ENCODE peak calls at places on chromosomes 2 and 18, in ten cellular contexts. W is progenitor cell of endocrine pancreas, Z is fibroblast of mammary gland, R is MCF 10A, M is right lobe of liver, K is lower lobe of right lung, C is AG09309, Y is pancreas, G is Caco-2, D is esophagus muscularis mucosa. F is an unnamed sample.
A peak's percentile ranks its signal among the peaks of the same experiment; 100 is the strongest.

GRCh38 chr18:35201502-35201901 is 39.3 kb upstream of the ZNF397 start:
- DNase-seq in G (no peak), C (no peak), R (no peak), D (no peak), K (no peak), Y (no peak), W (no peak), Z (no peak), M (no peak), F (no peak)

GRCh38 chr2:206700141-206700540 is 18.1 kb downstream of the DYTN start:
- DNase-seq in Z (peak; percentile 23), D (no peak), C (no peak), W (no peak), G (no peak), Y (no peak), R (peak; percentile 10), K (no peak), M (no peak), F (peak; percentile 18)

GRCh38 chr2:237685408-237685807 is 58.0 kb downstream of the LRRFIP1 start:
- DNase-seq in C (no peak), R (peak; percentile 44), D (no peak), Y (no peak), G (no peak), M (no peak), Z (peak; percentile 61), W (no peak), K (no peak), F (no peak)

GRCh38 chr2:201185863-201186262 is 2.9 kb downstream of the CASP10 start:
- DNase-seq in W (no peak), K (no peak), C (no peak), R (no peak), Y (no peak), M (no peak), Z (no peak), G (no peak), D (no peak), F (no peak)

GRCh38 chr2:231715988-231716616 is 7.8 kb downstream of the PTMA start:
- DNase-seq in D (no peak), Z (peak; percentile 36), G (peak; percentile 41), R (no peak), C (no peak), W (no peak), K (no peak), Y (peak; percentile 69), M (no peak), F (no peak)

GRCh38 chr2:134399096-134399495 is 145.2 kb downstream of the MGAT5 start:
- DNase-seq in R (peak; percentile 57), D (no peak), G (no peak), K (no peak), M (no peak), W (no peak), Y (no peak), C (no peak), Z (peak; percentile 31), F (peak; percentile 25)

GRCh38 chr2:216343221-216343985 is 28.9 kb downstream of the MARCHF4 start:
- DNase-seq in C (no peak), K (no peak), R (no peak), W (no peak), Z (peak; percentile 22), M (no peak), G (no peak), Y (no peak), D (peak; percentile 70), F (no peak)

GRCh38 chr2:12008425-12009061 is 262.1 kb downstream of the LPIN1 start:
- DNase-seq in D (no peak), R (no peak), Z (peak; percentile 21), M (no peak), K (no peak), W (no peak), Y (no peak), C (no peak), G (no peak), F (no peak)

GRCh38 chr2:223586261-223586660 is 15.9 kb downstream of the SCG2 start:
- DNase-seq in K (no peak), C (peak; percentile 78), D (no peak), G (no peak), R (peak; percentile 66), Y (no peak), M (no peak), W (no peak), Z (peak; percentile 93), F (peak; percentile 92)

GRCh38 chr2:9552491-9553178 is 3.0 kb downstream of the ADAM17 start:
- DNase-seq in K (no peak), M (no peak), G (no peak), D (no peak), Z (peak; percentile 85), W (no peak), Y (no peak), R (peak; percentile 87), C (peak; percentile 61), F (peak; percentile 89)

GRCh38 chr2:9984217-9984739 is 32.8 kb downstream of the GRHL1 start:
- DNase-seq in D (no peak), Y (no peak), W (no peak), G (no peak), Z (peak; percentile 67), K (no peak), R (peak; percentile 62), C (no peak), M (no peak), F (peak; percentile 61)

GRCh38 chr2:136212426-136213378 is 94.8 kb upstream of the CXCR4 start:
- DNase-seq in K (no peak), D (peak; percentile 57), W (no peak), C (no peak), M (no peak), Z (no peak), G (no peak), Y (no peak), R (no peak), F (peak; percentile 20)

GRCh38 chr2:56713161-56713676 is 529.4 kb downstream of the CCDC85A start:
- DNase-seq in Z (peak; percentile 65), R (no peak), K (no peak), M (no peak), G (no peak), D (no peak), C (peak; percentile 73), W (no peak), Y (no peak), F (peak; percentile 47)

GRCh38 chr2:19488009-19488691 is 129.7 kb upstream of the OSR1 start:
- DNase-seq in R (peak; percentile 93), Z (peak; percentile 82), Y (no peak), C (peak; percentile 46), W (no peak), M (no peak), G (no peak), K (no peak), D (no peak), F (peak; percentile 56)

GRCh38 chr18:6336239-6336638 is 78.5 kb downstream of the L3MBTL4 start:
- DNase-seq in C (no peak), D (no peak), Y (no peak), W (no peak), R (no peak), G (no peak), M (no peak), K (no peak), Z (no peak), F (no peak)

GRCh38 chr2:64036343-64036742 is 17.1 kb upstream of the VPS54 start:
- DNase-seq in R (no peak), C (no peak), M (no peak), G (no peak), Y (no peak), Z (peak; percentile 86), W (no peak), K (no peak), D (no peak), F (no peak)
- TF ChIP-seq CTCF in R (no peak), C (no peak), M (no peak), G (no peak), Y (no peak), Z (no peak), W (no peak), K (no peak), D (no peak), F (no peak)

DNA sequence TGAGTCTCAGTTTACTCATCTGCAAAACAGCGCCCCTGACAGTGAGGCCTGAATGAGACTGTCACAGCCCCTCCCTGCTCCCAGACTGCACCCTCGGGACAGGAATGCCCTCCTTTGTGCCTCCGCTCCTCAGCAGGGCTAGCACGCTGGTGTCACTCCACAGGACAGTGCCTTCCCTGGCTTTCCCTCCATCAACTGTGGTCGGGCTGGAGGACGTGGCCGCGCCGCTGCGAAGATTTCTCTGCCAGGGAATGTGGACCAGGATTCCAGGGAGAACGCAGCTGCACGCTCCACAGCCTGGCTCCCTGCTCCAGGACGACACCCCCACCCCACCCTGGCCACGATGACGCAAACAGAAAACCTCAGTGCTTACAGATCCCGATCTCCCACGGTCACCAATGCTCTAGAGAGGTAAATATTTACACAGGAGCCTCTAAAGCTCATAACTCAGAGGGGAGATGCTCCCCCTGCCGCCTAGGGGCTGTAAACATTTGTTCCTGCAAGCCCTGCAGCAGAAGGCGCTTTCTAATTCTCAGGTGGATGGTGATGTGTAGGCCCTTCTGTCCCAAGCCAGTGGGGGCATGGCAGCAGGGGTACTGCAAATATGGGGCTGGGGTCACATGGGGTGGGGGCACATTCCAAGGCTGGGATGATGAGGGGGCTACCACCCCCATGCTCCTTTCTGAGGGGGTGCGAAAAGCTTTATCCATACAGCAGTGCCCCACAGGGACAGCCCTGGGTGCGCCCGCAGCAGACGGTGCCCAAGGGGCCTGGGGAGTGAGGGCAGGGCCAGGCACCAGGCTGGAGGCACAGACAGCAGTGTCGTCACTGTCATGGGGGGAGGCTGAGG is 12.4 kb downstream of the HS6ST1 start:
- DNase-seq in K (peak; percentile 58), Y (peak; percentile 53), R (peak; percentile 89), G (peak; percentile 73), M (peak; percentile 68), W (no peak), D (no peak), Z (peak; percentile 98), C (peak; percentile 86), F (peak; percentile 27)
- TF ChIP-seq CTCF in K (no peak), Y (no peak), R (peak; percentile 13), G (peak; percentile 25), M (peak; percentile 20), W (peak; percentile 54), D (no peak), Z (peak; percentile 58), C (peak; percentile 52), F (peak; percentile 38)

GRCh38 chr2:212381428-212382102 is 157.0 kb downstream of the ERBB4 start:
- DNase-seq in Y (no peak), D (no peak), G (no peak), K (no peak), Z (peak; percentile 21), M (no peak), C (no peak), W (no peak), R (no peak), F (no peak)
- TF ChIP-seq CTCF in Y (no peak), D (no peak), G (no peak), K (no peak), Z (no peak), M (no peak), C (no peak), W (no peak), R (no peak), F (no peak)

DNA sequence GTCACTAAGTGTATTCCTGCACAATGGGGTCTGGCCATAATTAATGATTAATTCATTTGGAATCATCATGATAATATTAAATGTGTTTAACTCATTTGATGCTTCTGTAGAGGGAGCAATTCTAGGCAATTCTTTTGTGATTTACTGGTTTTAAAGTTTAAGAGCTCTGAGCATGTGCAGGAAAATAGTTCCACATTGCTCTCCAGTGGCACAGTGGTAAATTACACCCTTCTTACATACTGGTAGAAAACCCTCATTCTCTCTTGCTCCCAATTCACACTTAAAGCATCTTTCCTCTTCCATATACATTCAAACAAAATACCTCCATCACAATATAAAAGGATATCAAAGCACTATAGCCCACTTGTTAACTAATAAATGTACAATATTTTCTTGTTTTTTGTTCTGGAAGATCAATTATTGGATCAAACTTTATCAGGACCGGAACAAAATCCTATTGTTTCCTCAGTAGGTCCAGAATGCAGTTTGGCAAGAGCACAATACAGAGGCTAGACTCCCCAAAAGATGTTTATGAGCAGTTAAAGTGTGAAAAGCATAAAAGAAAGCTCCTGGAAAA is 844.3 kb downstream of the MBD2 start:
- DNase-seq in Z (peak; percentile 44), Y (no peak), R (peak; percentile 50), K (no peak), G (no peak), W (no peak), C (peak; percentile 1), D (no peak), M (no peak), F (peak; percentile 46)
- TF ChIP-seq CTCF in Z (peak; percentile 40), Y (no peak), R (peak; percentile 46), K (peak; percentile 44), G (peak; percentile 36), W (peak; percentile 69), C (peak; percentile 26), D (peak; percentile 33), M (peak; percentile 17), F (peak; percentile 44)

F was measured in cardiac muscle cell.